ENCODE peak calls at places on chromosomes 16 and 17, in five cellular contexts. One of them, this sample, is unnamed.

GRCh38 chr16:88686062-88686438 is 257 bp downstream of the SNAI3 start:
- DNase-seq in mammary epithelial cell: no peak
- DNase-seq in neuronal stem cell: no peak
- DNase-seq in endothelial cell of umbilical vein: no peak
- DNase-seq in IMR-90: no peak
- DNase-seq in this sample: no peak

GRCh38 chr17:81685108-81685507 is 1.3 kb downstream of the HGS start:
- DNase-seq in IMR-90: peak; percentile 87
- DNase-seq in endothelial cell of umbilical vein: peak; percentile 17
- DNase-seq in neuronal stem cell: no peak
- DNase-seq in mammary epithelial cell: peak; percentile 92
- DNase-seq in this sample: peak; percentile 66

GRCh38 chr16:83363521-83363920 is 444.3 kb upstream of the HSBP1 start:
- DNase-seq in mammary epithelial cell: peak; percentile 45
- DNase-seq in IMR-90: peak; percentile 7
- DNase-seq in endothelial cell of umbilical vein: no peak
- DNase-seq in neuronal stem cell: no peak
- DNase-seq in this sample: no peak

GRCh38 chr17:44688675-44689491 is 693 bp downstream of the CCDC43 start:
- DNase-seq in IMR-90: peak; percentile 38
- DNase-seq in mammary epithelial cell: peak; percentile 4
- DNase-seq in endothelial cell of umbilical vein: peak; percentile 4
- DNase-seq in neuronal stem cell: no peak
- DNase-seq in this sample: no peak

GRCh38 chr17:76700627-76701470 is 9.9 kb downstream of the MXRA7 start:
- DNase-seq in IMR-90: peak; percentile 93
- DNase-seq in neuronal stem cell: no peak
- DNase-seq in mammary epithelial cell: peak; percentile 82
- DNase-seq in endothelial cell of umbilical vein: peak; percentile 37
- DNase-seq in this sample: peak; percentile 91

GRCh38 chr17:17533901-17534441 is 37.8 kb upstream of the RASD1 start:
- DNase-seq in mammary epithelial cell: no peak
- DNase-seq in neuronal stem cell: no peak
- DNase-seq in IMR-90: no peak
- DNase-seq in endothelial cell of umbilical vein: no peak
- DNase-seq in this sample: no peak

GRCh38 chr16:85649978-85650863 is 37.1 kb downstream of the GSE1 start:
- DNase-seq in endothelial cell of umbilical vein: no peak
- DNase-seq in IMR-90: no peak
- DNase-seq in mammary epithelial cell: no peak
- DNase-seq in neuronal stem cell: no peak
- DNase-seq in this sample: no peak

GRCh38 chr17:30226878-30227277 is 8.6 kb downstream of the SLC6A4 start:
- DNase-seq in IMR-90: no peak
- DNase-seq in neuronal stem cell: no peak
- DNase-seq in mammary epithelial cell: peak; percentile 24
- DNase-seq in endothelial cell of umbilical vein: no peak
- DNase-seq in this sample: no peak

GRCh38 chr17:70298929-70299529 is 129.7 kb downstream of the KCNJ2 start:
- DNase-seq in IMR-90: no peak
- DNase-seq in mammary epithelial cell: no peak
- DNase-seq in endothelial cell of umbilical vein: no peak
- DNase-seq in neuronal stem cell: no peak
- DNase-seq in this sample: no peak

GRCh38 chr16:63575031-63575430 is 1538.8 kb upstream of the CDH8 start:
- DNase-seq in IMR-90: no peak
- DNase-seq in neuronal stem cell: no peak
- DNase-seq in endothelial cell of umbilical vein: no peak
- DNase-seq in mammary epithelial cell: no peak
- DNase-seq in this sample: no peak

GRCh38 chr17:73783382-73783766 is 139.1 kb upstream of the SDK2 start:
- DNase-seq in mammary epithelial cell: no peak
- DNase-seq in endothelial cell of umbilical vein: no peak
- DNase-seq in neuronal stem cell: no peak
- DNase-seq in IMR-90: no peak
- DNase-seq in this sample: no peak

GRCh38 chr16:9670058-9670457 is 512.2 kb downstream of the GRIN2A start:
- DNase-seq in endothelial cell of umbilical vein: no peak
- DNase-seq in IMR-90: no peak
- DNase-seq in neuronal stem cell: peak; percentile 31
- DNase-seq in mammary epithelial cell: no peak
- DNase-seq in this sample: no peak

GRCh38 chr17:16415031-16415924 is at the start of gene TRPV2:
- DNase-seq in mammary epithelial cell: no peak
- DNase-seq in neuronal stem cell: no peak
- DNase-seq in endothelial cell of umbilical vein: no peak
- DNase-seq in IMR-90: no peak
- DNase-seq in this sample: no peak

GRCh38 chr17:57268176-57268575 is 11.9 kb downstream of the MSI2 start:
- DNase-seq in IMR-90: no peak
- DNase-seq in mammary epithelial cell: no peak
- DNase-seq in neuronal stem cell: no peak
- DNase-seq in endothelial cell of umbilical vein: no peak
- DNase-seq in this sample: no peak

GRCh38 chr16:63652091-63652490 is 1469.8 kb downstream of the CDH11 start:
- DNase-seq in mammary epithelial cell: no peak
- DNase-seq in IMR-90: no peak
- DNase-seq in endothelial cell of umbilical vein: no peak
- DNase-seq in neuronal stem cell: no peak
- DNase-seq in this sample: no peak

GRCh38 chr17:7914771-7915610 is 1.1 kb downstream of the RNF227 start:
- DNase-seq in IMR-90: peak; percentile 72
- DNase-seq in neuronal stem cell: no peak
- DNase-seq in mammary epithelial cell: peak; percentile 78
- DNase-seq in endothelial cell of umbilical vein: peak; percentile 67
- DNase-seq in this sample: peak; percentile 32

GRCh38 chr17:79323556-79323955 is 248.9 kb downstream of the ENGASE start:
- DNase-seq in endothelial cell of umbilical vein: no peak
- DNase-seq in neuronal stem cell: no peak
- DNase-seq in mammary epithelial cell: no peak
- DNase-seq in IMR-90: no peak
- DNase-seq in this sample: no peak

GRCh38 chr16:23994615-23995014 is 158.8 kb downstream of the PRKCB start:
- DNase-seq in IMR-90: no peak
- DNase-seq in neuronal stem cell: no peak
- DNase-seq in endothelial cell of umbilical vein: no peak
- DNase-seq in mammary epithelial cell: no peak
- DNase-seq in this sample: no peak

GRCh38 chr17:28712705-28713415 is 1.2 kb upstream of the PROCA1 start:
- DNase-seq in endothelial cell of umbilical vein: no peak
- DNase-seq in IMR-90: no peak
- DNase-seq in neuronal stem cell: no peak
- DNase-seq in mammary epithelial cell: no peak
- DNase-seq in this sample: no peak
- H3K4me2 ChIP-seq in endothelial cell of umbilical vein: no peak overlapping the region
- H3K4me2 ChIP-seq in IMR-90: no peak overlapping the region
- H3K4me2 ChIP-seq in neuronal stem cell: peak overlapping the region; percentile 81
- H3K4me2 ChIP-seq in mammary epithelial cell: no peak overlapping the region
- H3K4me2 ChIP-seq in this sample: peak overlapping the region; percentile 86

GRCh38 chr17:48545022-48545376 is at the start of gene HOXB2:
- DNase-seq in mammary epithelial cell: peak; percentile 40
- DNase-seq in endothelial cell of umbilical vein: peak; percentile 78
- DNase-seq in IMR-90: peak; percentile 77
- DNase-seq in neuronal stem cell: no peak
- DNase-seq in this sample: no peak
- H3K9ac ChIP-seq in mammary epithelial cell: peak within 1 kb of the TSS; percentile 96
- H3K9ac ChIP-seq in endothelial cell of umbilical vein: peak within 1 kb of the TSS; percentile 91
- H3K9ac ChIP-seq in IMR-90: peak within 1 kb of the TSS; percentile 100
- H3K9ac ChIP-seq in neuronal stem cell: no peak within 1 kb of the TSS
- H3K9ac ChIP-seq in this sample: peak within 1 kb of the TSS; percentile 96

GRCh38 chr17:72725432-72726068 is 366.9 kb downstream of the SLC39A11 start:
- DNase-seq in mammary epithelial cell: peak; percentile 56
- DNase-seq in neuronal stem cell: peak; percentile 65
- DNase-seq in endothelial cell of umbilical vein: peak; percentile 53
- DNase-seq in IMR-90: peak; percentile 66
- DNase-seq in this sample: no peak
- H3K4me2 ChIP-seq in mammary epithelial cell: no peak overlapping the region
- H3K4me2 ChIP-seq in neuronal stem cell: no peak overlapping the region
- H3K4me2 ChIP-seq in endothelial cell of umbilical vein: no peak overlapping the region
- H3K4me2 ChIP-seq in IMR-90: no peak overlapping the region
- H3K4me2 ChIP-seq in this sample: peak overlapping the region; percentile 53

GRCh38 chr16:68088130-68088972 is 3.2 kb downstream of the NFATC3 start:
- DNase-seq in IMR-90: no peak
- DNase-seq in neuronal stem cell: no peak
- DNase-seq in endothelial cell of umbilical vein: no peak
- DNase-seq in mammary epithelial cell: no peak
- DNase-seq in this sample: no peak

GRCh38 chr16:68089067-68089466 is 3.9 kb downstream of the NFATC3 start:
- DNase-seq in endothelial cell of umbilical vein: no peak
- DNase-seq in mammary epithelial cell: no peak
- DNase-seq in neuronal stem cell: no peak
- DNase-seq in IMR-90: no peak
- DNase-seq in this sample: no peak

GRCh38 chr16:68090109-68090508 is 4.9 kb downstream of the NFATC3 start:
- DNase-seq in mammary epithelial cell: no peak
- DNase-seq in neuronal stem cell: no peak
- DNase-seq in endothelial cell of umbilical vein: no peak
- DNase-seq in IMR-90: no peak
- DNase-seq in this sample: no peak

GRCh38 chr16:68091604-68092261 is 6.6 kb downstream of the NFATC3 start:
- DNase-seq in endothelial cell of umbilical vein: peak; percentile 74
- DNase-seq in mammary epithelial cell: peak; percentile 94
- DNase-seq in IMR-90: peak; percentile 72
- DNase-seq in neuronal stem cell: no peak
- DNase-seq in this sample: peak; percentile 57

DNA sequence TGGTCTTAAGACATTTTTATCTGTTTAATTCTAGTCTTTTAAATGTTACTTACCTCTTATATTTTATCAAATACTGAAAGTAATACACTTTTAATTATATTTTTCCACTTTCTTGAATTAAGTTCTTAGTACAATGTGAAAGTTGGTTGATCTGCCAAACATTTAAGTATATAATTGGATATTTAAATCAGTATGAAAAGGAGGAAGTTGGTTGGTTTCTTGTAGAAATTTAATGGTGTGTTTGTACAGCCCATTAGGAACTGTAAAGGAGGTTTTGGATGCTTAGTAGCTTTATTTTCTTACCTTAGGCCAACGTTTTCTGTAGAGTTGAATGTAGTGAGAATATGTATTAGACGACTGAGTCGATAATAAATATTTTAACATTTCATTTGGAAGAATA is 5.4 kb downstream of the NFATC3 start:
- DNase-seq in mammary epithelial cell: no peak
- DNase-seq in IMR-90: no peak
- DNase-seq in endothelial cell of umbilical vein: no peak
- DNase-seq in neuronal stem cell: no peak
- DNase-seq in this sample: no peak
- H3K9ac ChIP-seq in mammary epithelial cell: no peak overlapping the region
- H3K9ac ChIP-seq in IMR-90: no peak overlapping the region
- H3K9ac ChIP-seq in endothelial cell of umbilical vein: no peak overlapping the region
- H3K9ac ChIP-seq in neuronal stem cell: no peak overlapping the region
- H3K9ac ChIP-seq in this sample: no peak overlapping the region

GRCh38 chr17:66966529-66967418 is 2.3 kb downstream of the CACNG4 start:
- DNase-seq in neuronal stem cell: no peak
- DNase-seq in IMR-90: no peak
- DNase-seq in mammary epithelial cell: no peak
- DNase-seq in endothelial cell of umbilical vein: no peak
- DNase-seq in this sample: no peak
- H3K4me2 ChIP-seq in neuronal stem cell: no peak overlapping the region
- H3K4me2 ChIP-seq in IMR-90: no peak overlapping the region
- H3K4me2 ChIP-seq in mammary epithelial cell: no peak overlapping the region
- H3K4me2 ChIP-seq in endothelial cell of umbilical vein: no peak overlapping the region
- H3K4me2 ChIP-seq in this sample: peak overlapping the region; percentile 85

GRCh38 chr17:78146881-78147280 is 696 bp downstream of the C17orf99 start:
- DNase-seq in mammary epithelial cell: no peak
- DNase-seq in neuronal stem cell: no peak
- DNase-seq in endothelial cell of umbilical vein: no peak
- DNase-seq in IMR-90: no peak
- DNase-seq in this sample: no peak
- H3K9ac ChIP-seq in mammary epithelial cell: no peak overlapping the region
- H3K9ac ChIP-seq in neuronal stem cell: no peak overlapping the region
- H3K9ac ChIP-seq in endothelial cell of umbilical vein: no peak overlapping the region
- H3K9ac ChIP-seq in IMR-90: no peak overlapping the region
- H3K9ac ChIP-seq in this sample: no peak overlapping the region

This sample was measured in astrocyte.